ENCODE peak calls at places on chromosome 4, in nine cellular contexts. L, K, M, Y, Q, Z, A, C and H are unnamed samples.
A peak's percentile ranks its signal among the peaks of the same experiment; 100 is the strongest.

GRCh38 chr4:82965763-82966162 is 44.9 kb downstream of the LIN54 start:
- DNase-seq in L (no peak), K (no peak), M (no peak), Y (no peak), Q (no peak), Z (no peak), A (no peak), C (no peak), H (no peak)

GRCh38 chr4:134465417-134465816 is 263.8 kb upstream of the PABPC4L start:
- DNase-seq in L (no peak), K (no peak), M (no peak), Y (no peak), Q (no peak), Z (no peak), A (no peak), C (no peak), H (no peak)

GRCh38 chr4:72352746-72353145 is 216.3 kb downstream of the ADAMTS3 start:
- DNase-seq in L (no peak), K (no peak), M (no peak), Y (no peak), Q (no peak), Z (no peak), A (no peak), C (no peak), H (no peak)

GRCh38 chr4:40856836-40857362 is 107.1 kb downstream of the NSUN7 start:
- DNase-seq in L (no peak), K (peak; percentile 16), M (peak; percentile 90), Y (peak; percentile 54), Q (peak; percentile 66), Z (peak; percentile 38), A (no peak), C (peak; percentile 65), H (peak; percentile 77)

GRCh38 chr4:110163327-110164070 is 34.9 kb downstream of the ELOVL6 start:
- DNase-seq in L (no peak), K (no peak), M (no peak), Y (peak; percentile 42), Q (no peak), Z (no peak), A (no peak), C (no peak), H (no peak)

GRCh38 chr4:183561905-183562304 is 57.0 kb downstream of the ING2 start:
- DNase-seq in L (no peak), K (no peak), M (no peak), Y (no peak), Q (no peak), Z (no peak), A (no peak), C (no peak), H (no peak)

GRCh38 chr4:182806259-182807252 is 110.6 kb downstream of the DCTD start:
- DNase-seq in L (peak; percentile 35), K (peak; percentile 53), M (peak; percentile 98), Y (peak; percentile 43), Q (peak; percentile 61), Z (peak; percentile 69), A (peak; percentile 80), C (peak; percentile 81), H (peak; percentile 83)

GRCh38 chr4:20251796-20252655 is at the start of gene SLIT2:
- DNase-seq in L (peak; percentile 47), K (peak; percentile 65), M (peak; percentile 93), Y (peak; percentile 10), Q (peak; percentile 80), Z (peak; percentile 81), A (peak; percentile 88), C (peak; percentile 81), H (peak; percentile 95)

GRCh38 chr4:40227284-40227683 is 30.5 kb downstream of the RHOH start:
- DNase-seq in L (no peak), K (no peak), M (no peak), Y (no peak), Q (no peak), Z (no peak), A (no peak), C (no peak), H (no peak)

GRCh38 chr4:66052426-66052825 is 382.1 kb upstream of the EPHA5 start:
- DNase-seq in L (no peak), K (no peak), M (no peak), Y (no peak), Q (no peak), Z (no peak), A (no peak), C (no peak), H (no peak)

GRCh38 chr4:156576946-156577345 is 394.7 kb downstream of the PDGFC start:
- DNase-seq in L (no peak), K (no peak), M (no peak), Y (no peak), Q (no peak), Z (no peak), A (no peak), C (no peak), H (no peak)

GRCh38 chr4:131006388-131006787 is 1910.4 kb downstream of the C4orf33 start:
- DNase-seq in L (no peak), K (no peak), M (no peak), Y (peak; percentile 1), Q (no peak), Z (no peak), A (no peak), C (no peak), H (no peak)

GRCh38 chr4:42280327-42281095 is 116.8 kb upstream of the SHISA3 start:
- DNase-seq in L (no peak), K (no peak), M (no peak), Y (peak; percentile 23), Q (no peak), Z (no peak), A (no peak), C (no peak), H (no peak)

GRCh38 chr4:185734214-185734613 is 77.8 kb downstream of the SORBS2 start:
- DNase-seq in L (no peak), K (no peak), M (no peak), Y (no peak), Q (no peak), Z (no peak), A (no peak), C (no peak), H (no peak)

GRCh38 chr4:2095236-2096072 is 36.3 kb downstream of the NAT8L start:
- DNase-seq in L (no peak), K (no peak), M (no peak), Y (no peak), Q (no peak), Z (no peak), A (no peak), C (no peak), H (no peak)

GRCh38 chr4:169253904-169254303 is 16.9 kb downstream of the SH3RF1 start:
- DNase-seq in L (no peak), K (no peak), M (no peak), Y (peak; percentile 51), Q (no peak), Z (no peak), A (no peak), C (no peak), H (no peak)

GRCh38 chr4:186792994-186793393 is 69.3 kb upstream of the FAT1 start:
- DNase-seq in L (no peak), K (no peak), M (no peak), Y (peak; percentile 7), Q (no peak), Z (no peak), A (no peak), C (no peak), H (no peak)

GRCh38 chr4:121182296-121182695 is 18.2 kb upstream of the TNIP3 start:
- DNase-seq in L (no peak), K (no peak), M (no peak), Y (no peak), Q (no peak), Z (no peak), A (no peak), C (no peak), H (no peak)
- TF ChIP-seq POLR2A in L (no peak), K (no peak), M (no peak), Y (no peak), Q (no peak), Z (no peak), A (no peak), C (no peak), H (no peak)

GRCh38 chr4:103030791-103031190 is 11.3 kb upstream of the SLC9B1 start:
- DNase-seq in L (no peak), K (no peak), M (no peak), Y (no peak), Q (no peak), Z (no peak), A (no peak), C (no peak), H (no peak)
- H3K27ac ChIP-seq in L (no peak overlapping the region), K (no peak overlapping the region), M (no peak overlapping the region), Y (no peak overlapping the region), Q (no peak overlapping the region), Z (no peak overlapping the region), A (no peak overlapping the region), C (no peak overlapping the region), H (no peak overlapping the region)

GRCh38 chr4:8932884-8933283 is 61.2 kb upstream of the HMX1 start:
- DNase-seq in L (no peak), K (no peak), M (no peak), Y (no peak), Q (no peak), Z (no peak), A (no peak), C (no peak), H (no peak)
- H3K9me3 ChIP-seq in L (peaks cover 11% of the 10 kb centered on the region), K (peaks cover 9% of the 10 kb centered on the region), M (peaks cover 39% of the 10 kb centered on the region), Y (no peaks in the 10 kb centered on the region), Q (no peaks in the 10 kb centered on the region), Z (peaks cover 4% of the 10 kb centered on the region), A (peaks cover 4% of the 10 kb centered on the region), C (peaks cover 10% of the 10 kb centered on the region), H (no peaks in the 10 kb centered on the region)

GRCh38 chr4:150252306-150252705 is 174.1 kb downstream of the DCLK2 start:
- DNase-seq in L (no peak), K (no peak), M (no peak), Y (no peak), Q (no peak), Z (no peak), A (no peak), C (no peak), H (no peak)

GRCh38 chr4:150250293-150250997 is 172.2 kb downstream of the DCLK2 start:
- DNase-seq in L (no peak), K (no peak), M (no peak), Y (no peak), Q (no peak), Z (no peak), A (no peak), C (no peak), H (no peak)

GRCh38 chr4:150252741-150253140 is 174.5 kb downstream of the DCLK2 start:
- DNase-seq in L (no peak), K (no peak), M (no peak), Y (no peak), Q (no peak), Z (no peak), A (no peak), C (no peak), H (no peak)

GRCh38 chr4:150251752-150252190 is 173.5 kb downstream of the DCLK2 start:
- DNase-seq in L (no peak), K (no peak), M (no peak), Y (no peak), Q (no peak), Z (no peak), A (no peak), C (no peak), H (peak; percentile 79)

DNA sequence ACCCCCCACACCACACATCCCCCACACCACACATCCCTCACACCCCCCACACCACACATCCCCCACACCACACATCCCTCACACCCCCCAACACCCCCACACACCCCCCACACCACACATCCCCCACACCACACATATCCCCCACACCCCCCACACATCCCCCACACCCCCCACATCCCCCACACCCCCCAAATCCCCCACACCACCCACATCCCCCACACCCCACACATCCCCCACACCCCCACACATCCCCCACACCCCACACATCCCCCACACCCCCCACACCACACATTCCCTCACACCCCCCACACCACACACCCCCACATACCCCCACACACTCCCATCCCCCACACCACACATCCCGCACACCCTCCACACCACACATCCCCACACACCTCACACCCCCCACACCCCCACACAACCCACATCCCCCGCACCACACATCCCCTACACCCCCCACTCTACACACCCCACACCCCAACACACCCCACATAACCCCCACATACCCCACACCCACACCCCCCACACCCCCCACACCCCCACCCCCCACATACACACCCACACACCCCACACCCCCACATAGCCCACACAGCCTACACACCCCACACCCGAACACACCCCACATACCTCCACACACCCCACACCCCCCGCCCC is 172.9 kb downstream of the DCLK2 start:
- DNase-seq in L (no peak), K (no peak), M (no peak), Y (no peak), Q (no peak), Z (no peak), A (no peak), C (no peak), H (no peak)
- TF ChIP-seq POLR2A in L (no peak), K (no peak), M (no peak), Y (no peak), Q (no peak), Z (no peak), A (no peak), C (no peak), H (no peak)